ENCODE peak calls at places on chromosomes 6 and 20, in seven cellular contexts. N is ovary, H is A549, D is sigmoid colon, S is upper lobe of left lung, Q is transverse colon, E is SK-N-SH. B is an unnamed sample.

GRCh38 chr6:53984163-53984562 is 127.1 kb upstream of the MLIP start:
- DNase-seq in D (no peak), Q (no peak), H (peak; percentile 68), E (no peak), N (no peak), S (no peak), B (no peak)

GRCh38 chr6:33802186-33803061 is 1.4 kb downstream of the MLN start:
- DNase-seq in S (no peak), N (no peak), E (no peak), D (no peak), H (no peak), Q (no peak), B (no peak)

GRCh38 chr20:62822239-62822787 is 5.5 kb downstream of the COL9A3 start:
- DNase-seq in Q (no peak), S (no peak), E (peak; percentile 55), D (no peak), H (no peak), N (no peak), B (no peak)

GRCh38 chr6:127402890-127403617 is 56.1 kb downstream of the KIAA0408 start:
- DNase-seq in E (no peak), Q (no peak), N (no peak), S (no peak), H (no peak), D (no peak), B (no peak)

GRCh38 chr6:110180228-110181008 is at the start of gene CDC40:
- DNase-seq in H (no peak), S (peak; percentile 61), Q (peak; percentile 59), E (peak; percentile 67), D (peak; percentile 79), N (peak; percentile 55), B (peak; percentile 16)

GRCh38 chr6:20965915-20966314 is 431.7 kb downstream of the CDKAL1 start:
- DNase-seq in Q (no peak), H (no peak), D (no peak), S (no peak), N (no peak), E (no peak), B (no peak)

GRCh38 chr6:56247654-56248122 is 308 bp upstream of the COL21A1 start:
- DNase-seq in E (no peak), D (no peak), H (no peak), N (no peak), Q (no peak), S (no peak), B (no peak)

GRCh38 chr6:146433881-146434741 is 109.5 kb upstream of the RAB32 start:
- DNase-seq in D (no peak), E (peak; percentile 52), H (no peak), Q (no peak), S (no peak), N (no peak), B (no peak)

GRCh38 chr6:15374119-15374518 is 128.2 kb downstream of the JARID2 start:
- DNase-seq in S (no peak), Q (no peak), H (no peak), E (no peak), N (no peak), D (no peak), B (no peak)

GRCh38 chr6:27889275-27889627 is 22.9 kb downstream of the OR2B2 start:
- DNase-seq in N (no peak), E (no peak), H (no peak), D (no peak), S (no peak), Q (no peak), B (no peak)

GRCh38 chr6:31558631-31559500 is 11.5 kb downstream of the NFKBIL1 start:
- DNase-seq in Q (peak; percentile 42), N (no peak), D (peak; percentile 69), S (peak; percentile 62), E (no peak), H (no peak), B (peak; percentile 37)

GRCh38 chr6:114430534-114431124 is 87.8 kb upstream of the HS3ST5 start:
- DNase-seq in S (no peak), H (no peak), N (no peak), Q (no peak), E (no peak), D (no peak), B (no peak)

GRCh38 chr6:154962751-154963150 is 32.4 kb upstream of the TIAM2 start:
- DNase-seq in N (no peak), S (no peak), Q (no peak), H (peak; percentile 35), E (no peak), D (no peak), B (no peak)

GRCh38 chr20:51666126-51666525 is 102.1 kb downstream of the ATP9A start:
- DNase-seq in Q (no peak), E (no peak), D (no peak), S (no peak), N (no peak), H (no peak), B (no peak)

GRCh38 chr6:52233975-52234823 is 10.1 kb downstream of the IL17F start:
- DNase-seq in N (no peak), H (peak; percentile 59), D (no peak), Q (peak; percentile 24), E (peak; percentile 53), S (no peak), B (no peak)

GRCh38 chr6:44179072-44179536 is 20.5 kb downstream of the CAPN11 start:
- DNase-seq in Q (no peak), E (no peak), D (no peak), S (no peak), N (no peak), H (no peak), B (no peak)

GRCh38 chr20:38875170-38875993 is 50.8 kb upstream of the FAM83D start:
- DNase-seq in S (peak; percentile 36), D (no peak), E (peak; percentile 74), Q (peak; percentile 76), N (no peak), H (no peak), B (no peak)

GRCh38 chr6:169843110-169843509 is 91.7 kb downstream of the ERMARD start:
- DNase-seq in N (no peak), Q (no peak), D (no peak), E (no peak), S (no peak), H (no peak), B (no peak)

GRCh38 chr20:63071541-63072181 is 64.9 kb upstream of the BHLHE23 start:
- DNase-seq in Q (no peak), D (peak; percentile 47), H (peak; percentile 60), E (peak; percentile 87), N (no peak), S (no peak), B (no peak)

GRCh38 chr6:35687658-35688604 is 784 bp downstream of the FKBP5 start:
- DNase-seq in Q (peak; percentile 74), D (peak; percentile 84), H (peak; percentile 55), E (peak; percentile 77), S (peak; percentile 70), N (peak; percentile 61), B (peak; percentile 55)

GRCh38 chr6:3559561-3559960 is 102.7 kb upstream of the SLC22A23 start:
- DNase-seq in N (no peak), E (no peak), D (no peak), Q (no peak), H (no peak), S (no peak), B (peak; percentile 1)

GRCh38 chr6:168145747-168146596 is 67.0 kb upstream of the FRMD1 start:
- DNase-seq in E (no peak), H (no peak), N (no peak), D (peak; percentile 32), S (peak; percentile 8), Q (no peak), B (no peak)

GRCh38 chr6:33206027-33206863 is 1.8 kb downstream of the HSD17B8 start:
- DNase-seq in S (no peak), Q (no peak), E (peak; percentile 3), N (no peak), D (no peak), H (no peak), B (no peak)

GRCh38 chr20:46715292-46715756 is 5.9 kb downstream of the SLC2A10 start:
- DNase-seq in N (peak; percentile 77), D (peak; percentile 82), S (no peak), E (no peak), H (peak; percentile 81), Q (peak; percentile 49), B (peak; percentile 58)

DNA sequence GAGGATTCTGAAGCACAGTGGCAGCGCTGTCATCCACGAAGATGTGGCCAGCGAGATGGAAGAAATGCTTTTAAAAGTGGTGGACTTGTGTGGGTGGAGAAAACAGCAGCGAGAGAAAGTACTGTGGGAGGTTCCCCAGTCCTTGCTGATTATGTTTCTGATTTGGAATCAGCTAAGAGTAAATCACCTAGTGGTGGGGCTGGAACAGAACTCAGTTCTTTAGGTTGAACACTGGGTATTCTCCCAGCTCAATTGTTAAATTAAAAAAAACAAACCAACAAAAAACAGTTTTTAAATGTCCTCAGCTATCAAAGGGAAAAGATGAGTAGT is 515 bp upstream of the ZNF322 start:
- DNase-seq in N (no peak), E (no peak), H (peak; percentile 33), S (no peak), D (no peak), Q (no peak), B (no peak)
- H3K27ac ChIP-seq in N (peak overlapping the region; percentile 58), E (peak overlapping the region; percentile 85), H (peak overlapping the region; percentile 85), S (peak overlapping the region; percentile 90), D (peak overlapping the region; percentile 85), Q (peak overlapping the region; percentile 84), B (peak overlapping the region; percentile 77)

DNA sequence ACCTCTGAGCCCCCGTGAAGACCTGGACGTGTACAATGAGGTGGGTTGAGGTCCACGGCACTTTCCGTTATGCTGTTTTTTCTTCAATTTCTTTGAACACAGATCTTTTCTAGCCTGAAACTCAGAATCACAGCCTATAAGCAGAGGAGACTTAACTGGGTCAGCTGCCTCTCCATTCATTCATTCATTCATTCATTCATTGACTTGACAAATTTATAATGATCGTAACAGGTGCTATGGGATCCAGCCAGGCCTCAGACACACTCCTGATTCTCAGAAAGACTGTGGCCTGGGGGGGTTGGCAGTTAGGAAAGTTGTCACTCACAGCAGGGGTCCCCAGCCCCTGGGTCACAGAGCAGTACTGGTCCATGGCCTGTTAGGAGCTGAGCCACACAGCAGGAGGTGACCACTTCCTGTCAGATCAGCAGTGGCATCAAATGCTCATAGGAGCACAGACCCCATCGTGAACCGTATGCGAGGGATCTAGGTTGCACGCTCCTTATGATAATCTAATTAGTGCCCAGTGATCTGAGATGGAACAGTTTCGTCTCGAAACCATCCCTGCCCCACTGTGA is 38.6 kb upstream of the IRF4 start:
- DNase-seq in D (peak; percentile 61), Q (no peak), S (no peak), H (no peak), N (no peak), E (no peak), B (no peak)
- H3K9me3 ChIP-seq in D (no peaks in the 10 kb centered on the region), Q (no peaks in the 10 kb centered on the region), S (no peaks in the 10 kb centered on the region), H (no peaks in the 10 kb centered on the region), N (no peaks in the 10 kb centered on the region), E (no peaks in the 10 kb centered on the region), B (no peaks in the 10 kb centered on the region)

DNA sequence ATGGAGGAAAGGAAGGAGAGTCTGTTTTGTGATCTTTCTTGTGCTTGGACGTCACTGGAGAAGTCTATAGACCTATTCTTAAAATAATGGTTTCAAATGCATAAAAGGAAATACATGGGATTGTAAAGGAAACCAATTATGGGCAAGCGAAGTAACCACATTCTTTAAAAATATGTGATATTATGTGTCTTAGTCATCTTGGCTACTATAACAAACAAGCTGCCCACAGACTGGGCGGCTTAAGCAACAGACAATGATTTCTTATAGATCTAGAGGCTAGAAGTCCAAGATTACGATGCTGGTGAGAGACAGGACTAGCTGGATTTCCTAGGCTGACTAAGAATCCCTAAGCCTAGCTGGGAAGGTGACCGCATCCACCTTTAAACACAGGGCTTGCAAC is 49.4 kb upstream of the CD83 start:
- DNase-seq in E (no peak), H (no peak), D (no peak), N (no peak), S (no peak), Q (no peak), B (no peak)
- TF ChIP-seq EP300 in E (no peak), H (no peak), D (no peak), N (no peak), S (no peak), Q (no peak), B (no peak)

GRCh38 chr6:83071707-83072106 is 4.2 kb downstream of the DOP1A start:
- DNase-seq in E (no peak), D (no peak), H (no peak), S (no peak), N (no peak), Q (no peak), B (no peak)
- H3K27ac ChIP-seq in E (no peak overlapping the region), D (no peak overlapping the region), H (no peak overlapping the region), S (no peak overlapping the region), N (no peak overlapping the region), Q (no peak overlapping the region), B (no peak overlapping the region)

B was measured in tibial nerve.